ENCODE peak calls at places on chromosomes 11 and 22, in four cellular contexts. P is WTC11, H is K562, F is A549. Y is an unnamed sample.

GRCh38 chr11:57713849-57714248 is 1.5 kb downstream of the TMX2 start:
- DNase-seq in F (no peak), P (no peak), H (no peak), Y (no peak)

GRCh38 chr22:43829904-43830851 is 18.1 kb upstream of the EFCAB6 start:
- DNase-seq in P (no peak), H (no peak), F (no peak), Y (no peak)

GRCh38 chr11:62671604-62672528 is at the start of the genes LBHD1 and UQCC3:
- DNase-seq in P (peak), F (peak), H (peak), Y (peak)

GRCh38 chr11:86594746-86595145 is 77.7 kb downstream of the ME3 start:
- DNase-seq in P (no peak), F (no peak), H (no peak), Y (no peak)

GRCh38 chr11:32088117-32088941 is 2.5 kb upstream of the RCN1 start:
- DNase-seq in P (no peak), F (no peak), H (no peak), Y (no peak)

GRCh38 chr11:82049199-82049598 is 684.5 kb downstream of the FAM181B start:
- DNase-seq in P (no peak), H (no peak), F (no peak), Y (no peak)

GRCh38 chr11:128246364-128247234 is 340.8 kb downstream of the ETS1 start:
- DNase-seq in P (no peak), F (no peak), H (no peak), Y (no peak)

GRCh38 chr11:64095286-64095825 is 59.6 kb downstream of the FLRT1 start:
- DNase-seq in H (no peak), P (no peak), F (no peak), Y (no peak)

GRCh38 chr11:41845066-41845465 is 385.6 kb upstream of the LRRC4C start:
- DNase-seq in H (no peak), F (no peak), P (no peak), Y (no peak)

GRCh38 chr22:50114221-50114981 is 24.6 kb downstream of the MOV10L1 start:
- DNase-seq in F (no peak), P (no peak), H (no peak), Y (no peak)

GRCh38 chr11:8093931-8094575 is 13.0 kb downstream of the TUB start:
- DNase-seq in P (no peak), F (no peak), H (no peak), Y (no peak)

GRCh38 chr11:68954970-68955958 is 25.5 kb downstream of the MRGPRD start:
- DNase-seq in F (peak), P (no peak), H (peak), Y (no peak)

GRCh38 chr11:13433437-13433836 is 29.6 kb downstream of the BTBD10 start:
- DNase-seq in F (no peak), H (no peak), P (no peak), Y (no peak)

GRCh38 chr11:2781413-2782274 is 81.8 kb upstream of the KCNQ1OT1 start:
- DNase-seq in H (peak), P (peak), F (no peak), Y (no peak)

GRCh38 chr11:104352036-104352435 is 188.1 kb upstream of the PDGFD start:
- DNase-seq in H (no peak), P (no peak), F (no peak), Y (no peak)

GRCh38 chr22:22355233-22355834 is 110.7 kb downstream of the VPREB1 start:
- DNase-seq in H (no peak), F (no peak), P (no peak), Y (no peak)

GRCh38 chr22:29820941-29821789 is 16.9 kb downstream of the ASCC2 start:
- DNase-seq in H (peak), F (peak), P (no peak), Y (peak)

GRCh38 chr11:130145975-130146776 is 13.4 kb upstream of the ST14 start:
- DNase-seq in P (peak), F (peak), H (no peak), Y (peak)

GRCh38 chr11:62433141-62433543 is 14.3 kb downstream of the SCGB1A1 start:
- DNase-seq in H (no peak), P (no peak), F (no peak), Y (no peak)

GRCh38 chr22:48205790-48206189 is 1443.3 kb downstream of the TBC1D22A start:
- DNase-seq in F (no peak), P (no peak), H (no peak), Y (no peak)
- TF ChIP-seq NR3C1 in F (no peak), P (no peak), H (no peak), Y (no peak)

GRCh38 chr22:37187552-37187890 is 526 bp downstream of the C1QTNF6 start:
- DNase-seq in P (no peak), F (peak), H (no peak), Y (no peak)

GRCh38 chr22:37187891-37188761 is at the start of gene C1QTNF6:
- DNase-seq in H (no peak), P (peak), F (peak), Y (no peak)

GRCh38 chr22:37190262-37190780 is 2.3 kb upstream of the C1QTNF6 start:
- DNase-seq in P (no peak), F (no peak), H (no peak), Y (no peak)

GRCh38 chr22:37186997-37187522 is 987 bp downstream of the C1QTNF6 start:
- DNase-seq in P (no peak), F (peak), H (no peak), Y (no peak)

DNA sequence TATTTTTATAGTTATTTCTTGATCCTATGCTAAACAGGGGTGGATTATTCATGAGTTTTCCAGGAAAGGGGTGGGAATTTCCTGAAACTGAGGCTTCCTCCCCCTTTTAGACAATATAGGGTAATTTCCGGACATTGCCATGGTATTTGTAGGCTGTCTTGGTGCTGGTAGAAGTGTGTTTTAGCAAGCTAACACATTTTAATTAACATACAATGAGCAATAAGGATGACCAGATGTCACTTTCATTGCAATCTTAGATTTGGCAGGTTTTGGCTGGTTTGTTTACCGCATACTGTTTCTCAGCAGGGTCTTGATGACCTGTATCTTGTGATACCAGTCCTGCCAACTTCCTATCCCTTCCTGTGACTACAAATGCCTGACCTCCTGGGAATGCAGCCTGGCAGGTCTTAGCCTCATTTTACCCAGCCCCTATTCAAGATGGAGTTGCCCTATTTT is 992 bp upstream of the C1QTNF6 start:
- DNase-seq in H (no peak), P (no peak), F (no peak), Y (no peak)
- TF ChIP-seq NR3C1 in H (no peak), P (no peak), F (no peak), Y (no peak)

DNA sequence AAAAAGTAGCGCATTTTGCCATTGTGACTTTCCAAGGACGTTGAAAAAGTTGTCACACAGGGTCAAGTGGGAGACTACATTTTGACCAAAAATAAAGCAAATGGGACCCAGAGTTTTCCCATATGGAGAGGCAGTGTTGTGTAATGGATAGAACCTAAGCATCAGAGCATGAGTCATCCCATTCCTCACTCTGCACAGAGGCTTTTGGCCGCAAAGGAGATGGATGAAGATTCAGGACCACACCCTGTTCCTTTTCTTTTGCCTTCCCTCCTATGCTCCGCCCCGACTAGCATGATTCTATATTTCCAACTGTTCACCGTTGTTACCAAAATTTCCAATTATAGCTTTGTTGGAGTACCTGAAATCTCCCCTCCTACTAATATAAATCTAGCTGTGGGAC is 921.7 kb upstream of the TENM4 start:
- DNase-seq in P (no peak), H (no peak), F (no peak), Y (no peak)
- TF ChIP-seq NR3C1 in P (no peak), H (no peak), F (no peak), Y (no peak)

DNA sequence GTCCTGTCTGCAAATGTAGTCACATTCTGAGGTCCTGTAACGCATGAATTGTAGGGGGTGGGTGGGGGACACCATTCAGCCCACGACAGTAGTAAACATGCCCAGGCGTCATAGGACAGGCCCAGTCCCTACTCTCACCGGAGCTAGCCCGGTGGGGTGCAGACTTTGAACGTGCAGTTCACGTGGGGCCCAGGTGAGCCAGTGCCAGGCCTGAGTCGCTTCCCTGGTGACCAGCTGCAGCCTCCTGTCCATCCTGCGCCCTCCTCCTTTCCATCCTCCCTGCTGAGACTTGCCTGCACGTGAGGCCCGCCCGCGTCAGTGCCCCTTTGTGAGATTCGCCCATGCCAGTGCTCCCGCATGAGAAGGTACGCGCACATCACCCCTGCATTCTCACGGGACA is 116.8 kb downstream of the WNT7B start:
- DNase-seq in H (no peak), F (no peak), P (no peak), Y (no peak)
- TF ChIP-seq NR3C1 in H (no peak), F (no peak), P (no peak), Y (no peak)

GRCh38 chr11:65867284-65868071 is 5.1 kb downstream of the EFEMP2 start:
- DNase-seq in P (peak), H (peak), F (no peak), Y (no peak)

GRCh38 chr11:65870307-65870658 is 2.3 kb downstream of the EFEMP2 start:
- DNase-seq in F (no peak), P (no peak), H (no peak), Y (no peak)

GRCh38 chr11:65868076-65868667 is 4.4 kb downstream of the EFEMP2 start:
- DNase-seq in H (no peak), F (no peak), P (peak), Y (no peak)

GRCh38 chr11:65869643-65870306 is 2.8 kb downstream of the EFEMP2 start:
- DNase-seq in P (no peak), F (no peak), H (no peak), Y (no peak)

DNA sequence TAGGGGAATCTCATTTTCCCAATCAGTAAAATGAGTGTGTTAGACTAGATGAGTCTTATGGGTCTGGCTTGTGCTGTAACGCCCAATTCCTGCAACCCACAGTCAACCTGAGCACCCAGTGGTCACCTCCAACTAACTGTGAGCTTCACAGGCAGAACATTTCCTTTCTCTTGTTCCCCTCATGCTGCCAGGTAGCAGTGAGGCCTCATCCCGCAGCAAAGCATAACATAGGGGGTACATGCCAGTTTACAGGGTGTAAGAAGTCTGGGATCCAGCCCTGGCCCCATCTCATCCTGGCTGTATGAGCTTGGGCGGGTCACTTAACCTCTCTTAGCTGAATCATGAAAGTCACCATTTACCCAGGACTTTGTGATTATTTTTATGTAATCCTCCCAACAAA is 3.7 kb downstream of the EFEMP2 start:
- DNase-seq in F (no peak), P (no peak), H (no peak), Y (no peak)
- TF ChIP-seq NR3C1 in F (no peak), P (no peak), H (no peak), Y (no peak)

GRCh38 chr22:20940178-20940790 is 23.1 kb downstream of the CRKL start:
- DNase-seq in F (no peak), P (no peak), H (no peak), Y (no peak)
- TF ChIP-seq NR3C1 in F (no peak), P (no peak), H (no peak), Y (no peak)

GRCh38 chr22:41848468-41848867 is 15.6 kb downstream of the SREBF2 start:
- DNase-seq in H (no peak), P (no peak), F (peak), Y (no peak)
- TF ChIP-seq NR3C1 in H (no peak), P (no peak), F (no peak), Y (no peak)

GRCh38 chr11:98029832-98030231 is 990.9 kb upstream of the CNTN5 start:
- DNase-seq in F (no peak), H (no peak), P (no peak), Y (no peak)
- TF ChIP-seq NR3C1 in F (no peak), H (no peak), P (no peak), Y (no peak)

Y was measured in HepG2.